ENCODE peak calls at places on chromosomes 5 and 9, in four cellular contexts. C is Calu3, A is A549, S is mucosa of descending colon. P is an unnamed sample.
A peak's percentile ranks its signal among the peaks of the same experiment; 100 is the strongest.

GRCh38 chr5:59130441-59130840 is 547.6 kb downstream of the RAB3C start:
- DNase-seq in C (no peak), S (no peak), A (peak; percentile 35), P (no peak)

GRCh38 chr9:114159562-114160145 is 4.3 kb downstream of the COL27A1 start:
- DNase-seq in C (no peak), A (no peak), S (no peak), P (no peak)

GRCh38 chr5:133121080-133121479 is 69.3 kb downstream of the HSPA4 start:
- DNase-seq in C (no peak), A (no peak), S (peak; percentile 31), P (no peak)

GRCh38 chr5:65101706-65102105 is 333.0 kb downstream of the CWC27 start:
- DNase-seq in S (no peak), A (no peak), C (no peak), P (no peak)

GRCh38 chr5:1404062-1404461 is 41.2 kb downstream of the SLC6A3 start:
- DNase-seq in S (no peak), C (no peak), A (no peak), P (no peak)

GRCh38 chr5:168291281-168291960 is at the start of gene WWC1:
- DNase-seq in A (peak; percentile 84), C (peak; percentile 99), S (peak; percentile 88), P (peak; percentile 62)

GRCh38 chr5:133222040-133222439 is 170.2 kb downstream of the HSPA4 start:
- DNase-seq in S (no peak), A (no peak), C (no peak), P (no peak)

GRCh38 chr5:76527685-76528161 is 95.5 kb downstream of the F2RL2 start:
- DNase-seq in C (no peak), S (no peak), A (no peak), P (no peak)

GRCh38 chr5:168647083-168647482 is 67.9 kb upstream of the PANK3 start:
- DNase-seq in C (peak; percentile 30), S (no peak), A (peak; percentile 70), P (no peak)

GRCh38 chr9:33498387-33498786 is 24.7 kb upstream of the NOL6 start:
- DNase-seq in C (no peak), A (no peak), S (no peak), P (no peak)

GRCh38 chr9:127980706-127981558 is at the start of gene EEIG1:
- DNase-seq in S (peak; percentile 95), A (peak; percentile 85), C (peak; percentile 95), P (peak; percentile 99)

GRCh38 chr5:142432369-142432863 is 107.6 kb upstream of the SPRY4 start:
- DNase-seq in S (peak; percentile 72), C (peak; percentile 28), A (no peak), P (no peak)

GRCh38 chr9:71911908-71912325 is 478 bp downstream of the C9orf85 start:
- DNase-seq in S (no peak), A (no peak), C (no peak), P (no peak)

GRCh38 chr5:27275353-27275752 is 237.0 kb upstream of the CDH9 start:
- DNase-seq in C (no peak), S (no peak), A (no peak), P (no peak)

GRCh38 chr5:163889369-163889768 is 383.9 kb downstream of the MAT2B start:
- DNase-seq in S (no peak), C (no peak), A (no peak), P (no peak)

GRCh38 chr5:124927735-124928134 is 181.3 kb upstream of the ZNF608 start:
- DNase-seq in S (no peak), C (no peak), A (no peak), P (no peak)

GRCh38 chr9:114968710-114969109 is 38.3 kb upstream of the TNFSF8 start:
- DNase-seq in A (no peak), C (no peak), S (no peak), P (no peak)

GRCh38 chr5:117455236-117456233 is 880.9 kb upstream of the SEMA6A start:
- DNase-seq in A (no peak), S (peak; percentile 61), C (peak; percentile 86), P (no peak)

GRCh38 chr9:70551391-70551790 is 136.9 kb upstream of the KLF9 start:
- DNase-seq in A (no peak), C (no peak), S (no peak), P (no peak)

GRCh38 chr5:115850771-115851416 is 9.2 kb downstream of the AP3S1 start:
- DNase-seq in C (no peak), S (no peak), A (no peak), P (no peak)

GRCh38 chr5:165119175-165119574 is 1613.8 kb downstream of the MAT2B start:
- DNase-seq in S (no peak), C (no peak), A (no peak), P (no peak)

GRCh38 chr9:135505406-135506187 is 5.1 kb downstream of the MRPS2 start:
- DNase-seq in A (no peak), C (no peak), S (no peak), P (no peak)

GRCh38 chr5:124747770-124748686 is 1.6 kb upstream of the ZNF608 start:
- DNase-seq in A (peak; percentile 4), C (no peak), S (peak; percentile 47), P (peak; percentile 41)

GRCh38 chr9:135910757-135911156 is 3.4 kb upstream of the CAMSAP1 start:
- DNase-seq in S (no peak), A (no peak), C (no peak), P (no peak)

GRCh38 chr9:91978739-91979414 is 28.8 kb upstream of the ROR2 start:
- DNase-seq in S (peak; percentile 17), C (peak; percentile 11), A (peak; percentile 57), P (no peak)
- TF ChIP-seq CTCF in S (no peak), C (no peak), A (peak; percentile 36), P (no peak)

DNA sequence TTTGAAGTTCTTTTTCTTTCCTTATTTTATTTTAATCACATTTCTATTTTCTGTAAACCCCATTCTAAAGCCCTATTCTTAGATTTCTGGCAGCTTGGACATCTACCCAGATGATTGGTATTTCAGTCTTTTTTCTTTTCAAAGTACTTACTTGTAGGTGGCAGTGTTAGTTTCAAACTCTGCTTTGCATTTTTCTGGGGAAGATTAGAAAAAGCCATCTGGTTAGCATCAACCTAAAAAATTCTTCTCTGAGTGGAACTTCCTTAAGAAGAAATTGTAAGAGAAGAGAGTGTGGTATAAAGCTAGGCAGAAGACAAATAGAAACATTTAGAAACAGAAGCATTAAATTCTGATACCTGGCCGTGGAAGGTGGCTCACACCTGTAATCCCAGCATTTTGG is 17.2 kb upstream of the TENT2 start:
- DNase-seq in S (no peak), C (no peak), A (no peak), P (no peak)
- TF ChIP-seq CTCF in S (no peak), C (no peak), A (no peak), P (no peak)

DNA sequence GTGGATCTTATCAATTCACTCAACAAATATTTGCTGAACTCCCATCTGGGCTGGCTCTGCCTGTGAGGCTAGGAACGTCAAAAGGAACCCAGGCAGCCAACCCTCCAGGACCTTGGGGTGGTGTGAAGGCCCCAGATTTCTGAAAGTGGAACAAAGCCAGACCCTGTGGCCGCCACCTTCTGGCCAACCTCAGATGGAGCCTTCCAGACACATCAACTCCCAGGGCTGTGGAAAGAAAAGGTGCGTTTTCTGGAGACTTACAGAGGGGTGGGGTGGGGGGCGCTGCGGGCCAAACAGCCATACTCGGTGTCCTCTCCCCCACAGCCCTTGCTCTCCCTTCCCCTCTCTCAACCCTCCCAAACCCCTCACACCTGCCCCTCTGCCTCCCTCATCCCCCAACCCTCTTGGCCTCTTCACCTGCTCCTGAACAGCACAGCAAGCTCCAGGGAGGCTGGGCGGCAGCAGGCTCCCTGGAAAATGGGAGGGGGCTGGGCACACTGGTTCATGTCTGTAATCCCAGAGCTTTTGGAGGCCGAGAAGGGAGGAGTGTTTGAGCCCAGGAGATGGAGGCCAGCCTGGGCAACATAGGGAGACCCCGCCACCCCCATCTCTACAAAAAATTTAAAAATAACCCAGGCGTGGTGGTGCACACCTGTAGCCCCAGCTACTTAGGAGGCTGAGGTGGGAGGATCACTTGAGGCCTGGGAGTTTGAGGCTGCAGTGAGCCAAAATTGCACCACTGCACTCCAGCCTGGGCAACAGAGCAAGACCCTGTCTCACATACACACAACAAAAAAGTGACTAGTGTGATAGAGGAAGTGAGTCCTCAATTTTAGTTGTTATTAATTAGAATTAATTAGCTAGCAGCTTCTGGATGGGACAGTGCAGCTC is 45.0 kb upstream of the PRRC2B start:
- DNase-seq in C (no peak), S (no peak), A (peak; percentile 37), P (no peak)
- TF ChIP-seq CTCF in C (no peak), S (no peak), A (peak; percentile 15), P (no peak)

DNA sequence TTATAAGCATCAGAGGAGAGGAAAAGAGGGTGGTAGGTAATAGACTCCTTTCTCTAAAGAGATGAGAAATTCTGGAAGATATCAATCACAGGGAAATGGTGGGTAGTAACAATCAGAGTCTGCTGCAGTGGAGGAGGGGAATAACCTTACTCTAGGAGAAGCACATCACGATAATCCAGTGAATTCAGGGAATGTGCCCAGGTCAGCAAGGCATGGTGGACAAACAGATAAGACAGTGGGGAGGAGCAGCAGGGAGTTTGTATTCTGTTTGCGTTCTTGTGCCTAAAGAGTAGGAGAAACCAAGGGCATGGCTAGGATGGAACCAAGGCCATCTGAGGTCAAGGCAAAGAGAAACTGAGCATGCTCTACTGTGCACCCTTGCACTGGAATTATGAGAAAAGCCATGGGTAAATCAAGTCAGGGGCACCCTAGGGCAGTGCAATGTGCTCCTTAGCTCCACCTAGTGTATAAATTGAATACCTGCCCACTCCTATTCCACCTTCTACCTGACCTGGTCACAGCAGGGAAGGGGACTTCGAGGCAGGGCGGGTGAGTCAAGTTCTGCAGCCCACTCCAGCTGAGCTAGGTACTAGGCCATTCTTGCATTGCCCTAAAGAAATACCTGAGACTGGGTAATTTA is 31.6 kb downstream of the RETREG1 start:
- DNase-seq in C (peak; percentile 20), S (peak; percentile 6), A (no peak), P (no peak)
- TF ChIP-seq CTCF in C (peak; percentile 69), S (peak; percentile 52), A (peak; percentile 47), P (no peak)

GRCh38 chr9:37784640-37785483 is at the start of gene EXOSC3:
- DNase-seq in C (peak; percentile 64), A (peak; percentile 94), S (peak; percentile 93), P (peak; percentile 83)
- TF ChIP-seq CTCF in C (no peak), A (no peak), S (no peak), P (no peak)

DNA sequence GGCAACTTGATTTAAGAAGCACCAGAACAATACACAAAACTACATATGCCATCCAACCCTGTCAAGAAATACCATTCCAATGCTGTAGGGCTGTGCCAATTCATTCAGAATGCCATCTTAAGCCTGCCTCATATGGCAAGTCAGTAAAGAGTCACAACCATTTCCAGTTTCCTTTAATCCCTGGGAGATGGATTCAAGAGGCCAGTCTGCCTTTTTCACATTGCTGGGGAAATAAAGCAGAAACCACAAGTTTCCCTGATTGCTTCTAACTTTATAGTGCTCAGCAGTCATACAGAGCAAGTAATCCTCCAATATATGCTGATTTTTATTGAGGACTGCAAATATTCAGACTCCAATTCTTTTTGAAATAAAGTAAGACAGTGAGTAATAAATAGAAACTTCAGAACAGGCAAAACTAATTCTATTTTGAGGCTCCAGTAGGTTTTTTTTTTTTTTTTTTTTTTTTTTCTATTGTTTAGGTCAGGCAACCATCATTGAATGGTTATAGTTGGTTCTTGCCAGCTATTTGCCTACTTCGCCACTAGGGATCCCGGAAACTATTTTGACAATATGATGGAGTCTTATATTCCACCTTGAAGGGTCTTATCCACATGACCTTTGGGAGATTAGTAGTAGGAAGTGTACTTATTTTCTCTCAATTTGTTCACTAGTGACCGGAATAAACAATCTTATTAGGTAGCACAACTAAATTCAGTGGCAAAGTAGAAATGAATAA is 400.9 kb upstream of the MEF2C start:
- DNase-seq in S (no peak), C (no peak), A (no peak), P (no peak)
- TF ChIP-seq CTCF in S (no peak), C (no peak), A (no peak), P (no peak)

GRCh38 chr5:111159845-111160244 is 64.3 kb upstream of the CAMK4 start:
- DNase-seq in A (no peak), C (no peak), S (no peak), P (no peak)
- TF ChIP-seq CTCF in A (no peak), C (no peak), S (no peak), P (no peak)